ENCODE peak calls at places on chromosome 1, in six cellular contexts. V is adrenal gland, G is transverse colon, D is GM12864, L is GM12865, C is GM23338. P is an unnamed sample.
A peak's percentile ranks its signal among the peaks of the same experiment; 100 is the strongest.

GRCh38 chr1:44828841-44829440 is 14.1 kb downstream of the PTCH2 start:
- DNase-seq in G (no peak), V (no peak), C (no peak), L (no peak), D (no peak), P (no peak)

GRCh38 chr1:53469373-53469772 is 10.2 kb downstream of the DMRTB1 start:
- DNase-seq in V (no peak), C (peak; percentile 32), L (no peak), G (no peak), D (no peak), P (no peak)

GRCh38 chr1:241639040-241639652 is 1.0 kb downstream of the CHML start:
- DNase-seq in G (no peak), V (no peak), C (no peak), D (no peak), L (peak; percentile 49), P (no peak)

GRCh38 chr1:20348326-20348910 is 57.7 kb downstream of the VWA5B1 start:
- DNase-seq in G (no peak), C (no peak), L (no peak), V (no peak), D (no peak), P (no peak)

GRCh38 chr1:67771152-67771551 is 62.1 kb downstream of the GNG12 start:
- DNase-seq in L (peak; percentile 26), D (no peak), G (no peak), C (peak; percentile 68), V (no peak), P (no peak)

GRCh38 chr1:180269848-180270766 is 40.0 kb downstream of the LHX4 start:
- DNase-seq in D (no peak), L (no peak), V (no peak), C (peak; percentile 85), G (peak; percentile 80), P (no peak)

GRCh38 chr1:5740450-5740849 is 251.8 kb downstream of the NPHP4 start:
- DNase-seq in G (no peak), D (no peak), C (no peak), L (no peak), V (no peak), P (no peak)

GRCh38 chr1:119008483-119009299 is 20.5 kb upstream of the TBX15 start:
- DNase-seq in G (no peak), L (peak; percentile 53), V (peak; percentile 38), D (no peak), C (peak; percentile 79), P (peak; percentile 64)

GRCh38 chr1:150257624-150258274 is at the start of gene CA14:
- DNase-seq in G (no peak), V (no peak), D (no peak), C (peak; percentile 72), L (no peak), P (no peak)

GRCh38 chr1:8025671-8026144 is 401 bp downstream of the ERRFI1 start:
- DNase-seq in V (peak; percentile 39), D (no peak), G (no peak), C (no peak), L (peak; percentile 2), P (no peak)
- H3K4me3 ChIP-seq in V (peak overlapping the region; percentile 44), D (peak overlapping the region; percentile 54), G (peak overlapping the region; percentile 92), C (peak overlapping the region; percentile 85), L (peak overlapping the region; percentile 52), P (peak overlapping the region; percentile 92)

DNA sequence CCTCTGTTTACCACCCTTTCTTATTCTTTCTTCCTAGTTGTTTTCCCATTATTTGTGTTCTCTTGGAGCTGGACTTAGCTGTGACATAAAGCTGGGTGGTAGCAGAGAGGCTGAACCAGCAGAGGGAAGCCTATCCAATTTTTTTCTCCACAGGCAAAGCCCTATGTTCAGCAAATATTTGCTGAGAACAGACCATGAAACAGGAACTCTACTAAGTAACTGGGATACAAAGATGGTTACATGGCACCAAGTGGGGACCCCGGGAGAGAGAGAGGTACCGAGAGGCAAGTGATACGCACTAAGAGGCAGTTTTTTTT is 6.6 kb downstream of the CFAP141 start:
- DNase-seq in G (no peak), C (no peak), D (no peak), L (no peak), V (no peak), P (no peak)
- TF ChIP-seq CTCF in G (no peak), C (no peak), D (no peak), L (no peak), V (no peak), P (no peak)

GRCh38 chr1:1144122-1144842 is 28.4 kb upstream of the C1orf159 start:
- DNase-seq in D (no peak), V (no peak), L (peak; percentile 65), G (peak; percentile 86), C (peak; percentile 63), P (no peak)
- H3K4me3 ChIP-seq in D (no peak overlapping the region), V (no peak overlapping the region), L (no peak overlapping the region), G (peak overlapping the region; percentile 21), C (no peak overlapping the region), P (no peak overlapping the region)

GRCh38 chr1:23174383-23175110 is 5.9 kb upstream of the LUZP1 start:
- DNase-seq in D (no peak), V (no peak), C (no peak), L (no peak), G (no peak), P (no peak)

GRCh38 chr1:23178414-23178813 is 9.8 kb upstream of the LUZP1 start:
- DNase-seq in V (no peak), G (no peak), C (no peak), D (no peak), L (no peak), P (no peak)

GRCh38 chr1:23177438-23178380 is 9.1 kb upstream of the LUZP1 start:
- DNase-seq in D (no peak), C (peak; percentile 85), L (peak; percentile 87), V (peak; percentile 77), G (peak; percentile 70), P (peak; percentile 38)

GRCh38 chr1:23177031-23177430 is 8.4 kb upstream of the LUZP1 start:
- DNase-seq in V (no peak), C (no peak), G (no peak), D (no peak), L (no peak), P (no peak)

GRCh38 chr1:23178931-23179330 is 10.3 kb upstream of the LUZP1 start:
- DNase-seq in C (peak; percentile 52), L (peak; percentile 44), V (no peak), G (no peak), D (no peak), P (no peak)
- TF ChIP-seq CTCF in C (no peak), L (peak; percentile 26), V (peak; percentile 46), G (peak; percentile 31), D (peak; percentile 39), P (peak; percentile 38)

GRCh38 chr1:202009326-202010031 is 908 bp upstream of the ELF3 start:
- DNase-seq in C (peak; percentile 92), V (peak; percentile 80), G (peak; percentile 86), L (peak; percentile 69), D (peak; percentile 10), P (peak; percentile 59)
- H3K4me3 ChIP-seq in C (peak overlapping the region; percentile 46), V (no peak overlapping the region), G (peak overlapping the region; percentile 38), L (no peak overlapping the region), D (no peak overlapping the region), P (no peak overlapping the region)